ENCODE peak calls at places on chromosomes 6 and 20, in seven cellular contexts. H is right atrium auricular region, A is tibial artery, G is fibroblast of pulmonary artery, V is IMR-90, Y is esophagus squamous epithelium, W is left ventricle myocardium inferior. C is an unnamed sample.

GRCh38 chr20:57397693-57398108 is 6.5 kb downstream of the RBM38 start:
- DNase-seq in H (no peak), Y (no peak), G (no peak), V (no peak), W (peak; percentile 12), A (no peak), C (no peak)

GRCh38 chr6:157063176-157063934 is 260.0 kb downstream of the TMEM242 start:
- DNase-seq in Y (no peak), V (no peak), A (no peak), H (no peak), G (no peak), W (no peak), C (no peak)

GRCh38 chr6:117469356-117469755 is 13.1 kb upstream of the DCBLD1 start:
- DNase-seq in H (no peak), W (no peak), Y (no peak), A (no peak), G (no peak), V (no peak), C (no peak)

GRCh38 chr6:28589234-28589951 is 63.7 kb downstream of the GPX5 start:
- DNase-seq in G (peak; percentile 93), Y (no peak), W (no peak), H (no peak), V (peak; percentile 95), A (no peak), C (no peak)

GRCh38 chr6:57297505-57297904 is 19.9 kb upstream of the PRIM2 start:
- DNase-seq in H (no peak), V (no peak), Y (no peak), G (no peak), A (no peak), W (no peak), C (no peak)

GRCh38 chr6:158752613-158753012 is 66.6 kb downstream of the EZR start:
- DNase-seq in G (peak; percentile 42), V (no peak), Y (no peak), W (peak; percentile 48), H (no peak), A (no peak), C (no peak)

GRCh38 chr6:70289299-70289698 is 13.6 kb downstream of the COL9A1 start:
- DNase-seq in A (no peak), H (no peak), G (no peak), W (no peak), Y (no peak), V (no peak), C (no peak)

GRCh38 chr20:17749979-17750721 is 50.4 kb downstream of the BANF2 start:
- DNase-seq in Y (no peak), H (peak; percentile 83), G (peak; percentile 49), A (peak; percentile 67), V (peak; percentile 65), W (peak; percentile 73), C (peak; percentile 28)

GRCh38 chr6:71107935-71108420 is 151.1 kb upstream of the B3GAT2 start:
- DNase-seq in W (no peak), G (peak; percentile 83), Y (no peak), V (peak; percentile 71), A (no peak), H (no peak), C (no peak)

GRCh38 chr6:34412054-34412453 is 13.8 kb downstream of the RPS10 start:
- DNase-seq in W (no peak), Y (no peak), G (no peak), A (no peak), H (no peak), V (no peak), C (no peak)

DNA sequence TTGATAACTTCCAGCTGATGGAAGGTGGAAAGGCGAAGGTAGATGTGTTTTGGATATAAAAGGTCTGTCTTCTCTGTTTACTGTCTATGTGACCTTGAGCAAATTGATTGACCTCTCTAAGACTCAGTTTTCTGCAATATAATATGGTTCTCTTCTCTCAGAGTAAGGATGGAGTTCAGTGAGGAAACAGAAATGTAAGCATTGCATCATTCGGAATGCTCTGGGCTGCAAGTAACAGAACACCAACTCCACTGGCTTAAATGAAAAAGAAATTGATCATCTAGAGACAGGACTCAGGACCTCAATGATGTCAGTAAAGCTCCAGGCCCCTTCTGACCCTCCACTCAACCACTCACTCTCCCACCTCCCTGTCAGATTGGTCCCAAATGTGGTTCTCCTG is 31.9 kb downstream of the FAM110A start:
- DNase-seq in Y (no peak), G (no peak), W (no peak), A (no peak), H (no peak), V (no peak), C (no peak)
- TF ChIP-seq CTCF in Y (no peak), G (no peak), W (no peak), A (no peak), H (no peak), V (no peak), C (no peak)

DNA sequence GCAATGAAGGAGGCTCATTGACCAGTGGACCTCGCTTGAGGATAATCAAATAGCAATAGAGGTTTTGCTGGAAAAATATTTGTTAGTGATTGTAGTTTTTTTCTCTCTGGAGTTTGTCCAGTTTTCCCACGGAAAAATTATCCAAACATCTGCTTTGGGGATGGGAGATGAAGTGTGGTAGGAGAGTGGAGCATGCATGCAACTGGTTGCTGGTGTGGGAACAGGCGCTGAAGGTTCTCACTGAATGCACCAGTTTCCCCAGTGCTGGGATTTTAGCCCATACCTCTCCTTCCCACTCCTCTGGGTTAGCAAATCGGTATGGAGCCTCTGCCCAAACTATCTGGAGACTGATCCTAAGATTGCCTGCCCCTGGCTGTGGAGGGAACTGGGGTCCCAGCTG is 281.7 kb upstream of the TAB2 start:
- DNase-seq in H (no peak), Y (no peak), W (no peak), V (no peak), G (no peak), A (no peak), C (no peak)
- TF ChIP-seq CTCF in H (no peak), Y (no peak), W (no peak), V (no peak), G (no peak), A (no peak), C (no peak)

GRCh38 chr6:128487055-128487454 is 33.3 kb downstream of the PTPRK start:
- DNase-seq in Y (no peak), H (no peak), W (no peak), G (no peak), V (no peak), A (no peak), C (no peak)
- TF ChIP-seq CTCF in Y (no peak), H (peak; percentile 32), W (peak; percentile 32), G (peak; percentile 44), V (peak; percentile 18), A (no peak), C (no peak)

GRCh38 chr6:95142101-95142500 is 435.2 kb upstream of the MANEA start:
- DNase-seq in W (no peak), Y (no peak), A (no peak), G (no peak), V (no peak), H (no peak), C (no peak)
- TF ChIP-seq CTCF in W (no peak), Y (no peak), A (no peak), G (no peak), V (no peak), H (no peak), C (no peak)

GRCh38 chr20:35564905-35565304 is 23.0 kb downstream of the ERGIC3 start:
- DNase-seq in A (no peak), Y (no peak), G (no peak), W (no peak), H (no peak), V (no peak), C (no peak)
- TF ChIP-seq CTCF in A (no peak), Y (no peak), G (no peak), W (no peak), H (no peak), V (no peak), C (no peak)